ENCODE peak calls at places on chromosomes 1 and 21, in four cellular contexts. M is stimulated activated CD8-positive, alpha-beta memory T cell treated with anti-CD3 and anti-CD28 coated beads, Interleukin-4, amount 100 ng/mL, for 1 hour; V is body of pancreas; J is activated naive CD8-positive, alpha-beta T cell treated with anti-CD3 and anti-CD28 coated beads, Interleukin-2, amount 10 ng/mL, durations not matched to agents 7 days and 5 days. W is an unnamed sample.

GRCh38 chr1:88061830-88062177 is 622.3 kb upstream of the PKN2 start:
- DNase-seq in J (no peak), M (no peak), V (no peak), W (no peak)

GRCh38 chr21:28256420-28256831 is 736.3 kb downstream of the LTN1 start:
- DNase-seq in V (peak; percentile 34), M (no peak), J (no peak), W (peak; percentile 48)

GRCh38 chr1:192601145-192602048 is 25.8 kb downstream of the RGS1 start:
- DNase-seq in V (no peak), M (no peak), J (no peak), W (no peak)

GRCh38 chr1:145729196-145729595 is 9.9 kb downstream of the CD160 start:
- DNase-seq in M (no peak), J (no peak), V (no peak), W (no peak)

GRCh38 chr1:79193211-79194079 is 186.9 kb upstream of the ADGRL4 start:
- DNase-seq in M (no peak), J (no peak), V (no peak), W (no peak)

GRCh38 chr1:236416165-236416564 is 22.1 kb downstream of the EDARADD start:
- DNase-seq in V (no peak), J (no peak), M (no peak), W (no peak)

GRCh38 chr1:200143347-200143746 is 115.8 kb downstream of the NR5A2 start:
- DNase-seq in V (no peak), J (no peak), M (no peak), W (no peak)

GRCh38 chr1:159829822-159830455 is 3.3 kb downstream of the SLAMF8 start:
- DNase-seq in M (no peak), J (no peak), V (no peak), W (no peak)

GRCh38 chr1:23561076-23561812 is 1.9 kb upstream of the ID3 start:
- DNase-seq in V (no peak), M (no peak), J (no peak), W (no peak)

GRCh38 chr1:111275079-111275478 is 15.6 kb upstream of the CHIA start:
- DNase-seq in M (no peak), J (no peak), V (no peak), W (no peak)